ENCODE peak calls at places on chromosomes 16 and 17, in four cellular contexts. W is pancreas, Y is choroid plexus epithelial cell, B is dorsolateral prefrontal cortex. V is an unnamed sample.

GRCh38 chr16:19559242-19559910 is 3.9 kb downstream of the VPS35L start:
- DNase-seq in Y (peak), B (no peak), W (no peak), V (peak)

GRCh38 chr16:64878964-64879363 is 242.9 kb downstream of the CDH11 start:
- DNase-seq in W (no peak), B (no peak), Y (no peak), V (no peak)

GRCh38 chr16:14564881-14565687 is 65.0 kb downstream of the PARN start:
- DNase-seq in B (no peak), Y (peak), W (no peak), V (peak)

GRCh38 chr16:30997000-30997886 is 12.2 kb downstream of the HSD3B7 start:
- DNase-seq in B (peak), W (peak), Y (peak), V (peak)

GRCh38 chr17:80254396-80255241 is 6.0 kb upstream of the RNF213 start:
- DNase-seq in Y (peak), W (no peak), B (no peak), V (peak)

GRCh38 chr16:72128701-72129100 is 35.1 kb downstream of the DHX38 start:
- DNase-seq in Y (no peak), B (no peak), W (no peak), V (no peak)

GRCh38 chr16:59148756-59149155 is 414.6 kb upstream of the GOT2 start:
- DNase-seq in Y (peak), W (no peak), B (no peak), V (no peak)

GRCh38 chr17:8518858-8519257 is 83.2 kb downstream of the NDEL1 start:
- DNase-seq in W (no peak), B (no peak), Y (no peak), V (no peak)

GRCh38 chr17:79646721-79647455 is 36.0 kb upstream of the RBFOX3 start:
- DNase-seq in Y (no peak), B (peak), W (no peak), V (no peak)

GRCh38 chr17:52026075-52026474 is 132.4 kb downstream of the CA10 start:
- DNase-seq in B (no peak), W (no peak), Y (no peak), V (no peak)

GRCh38 chr17:79563237-79564013 is 47.4 kb downstream of the RBFOX3 start:
- DNase-seq in B (no peak), Y (peak), W (no peak), V (peak)

GRCh38 chr16:30651124-30652004 is 604 bp downstream of the PRR14 start:
- DNase-seq in W (peak), Y (peak), B (no peak), V (peak)

GRCh38 chr17:32299579-32300158 is 34.0 kb downstream of the RHBDL3 start:
- DNase-seq in B (no peak), W (no peak), Y (no peak), V (no peak)

GRCh38 chr17:34025179-34025551 is 229.9 kb upstream of the CCL2 start:
- DNase-seq in B (no peak), W (no peak), Y (no peak), V (no peak)
- TF ChIP-seq CTCF in B (no peak), W (no peak), Y (no peak), V (no peak)

DNA sequence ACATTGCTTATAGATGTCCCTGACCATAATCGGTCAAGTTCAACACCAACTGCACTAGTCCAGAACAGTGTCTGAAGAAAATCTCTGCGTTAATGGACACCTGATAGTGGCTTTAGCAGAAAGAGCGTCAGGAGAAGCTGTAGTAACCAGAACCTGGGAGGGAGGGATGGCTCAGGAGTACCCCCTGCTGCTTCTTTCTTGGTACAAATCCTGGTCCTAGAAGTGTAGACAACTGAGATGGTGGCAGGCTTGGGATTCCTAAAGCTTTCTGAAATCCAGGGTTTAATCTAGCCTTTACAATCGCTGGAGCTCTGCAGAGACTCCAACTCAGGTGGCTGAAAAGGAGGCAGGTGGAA is 5.4 kb downstream of the MAP3K14 start:
- DNase-seq in W (no peak), B (no peak), Y (no peak), V (no peak)
- TF ChIP-seq CTCF in W (no peak), B (no peak), Y (peak), V (peak)

DNA sequence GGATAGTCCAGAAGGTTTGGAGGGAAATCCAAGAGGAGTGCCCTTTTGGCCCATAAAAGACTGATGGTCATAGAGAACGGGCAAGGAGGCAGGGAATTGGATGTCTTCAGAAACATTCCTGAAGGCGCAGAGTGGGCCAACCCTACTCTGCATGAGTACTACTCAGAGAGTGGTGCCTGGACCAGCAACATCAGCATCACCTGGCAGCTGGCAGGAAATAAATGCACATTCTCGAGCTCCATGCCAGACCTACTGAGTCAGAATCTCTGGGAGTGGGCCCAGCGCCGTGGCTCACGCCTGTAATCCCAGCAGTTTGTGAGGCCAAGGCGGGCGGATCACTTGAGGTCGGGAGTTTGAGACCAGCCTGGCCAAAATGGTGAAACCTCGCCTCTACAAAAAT is 27.1 kb upstream of the SLC39A11 start:
- DNase-seq in B (no peak), Y (no peak), W (no peak), V (peak)
- TF ChIP-seq CTCF in B (no peak), Y (no peak), W (no peak), V (no peak)

DNA sequence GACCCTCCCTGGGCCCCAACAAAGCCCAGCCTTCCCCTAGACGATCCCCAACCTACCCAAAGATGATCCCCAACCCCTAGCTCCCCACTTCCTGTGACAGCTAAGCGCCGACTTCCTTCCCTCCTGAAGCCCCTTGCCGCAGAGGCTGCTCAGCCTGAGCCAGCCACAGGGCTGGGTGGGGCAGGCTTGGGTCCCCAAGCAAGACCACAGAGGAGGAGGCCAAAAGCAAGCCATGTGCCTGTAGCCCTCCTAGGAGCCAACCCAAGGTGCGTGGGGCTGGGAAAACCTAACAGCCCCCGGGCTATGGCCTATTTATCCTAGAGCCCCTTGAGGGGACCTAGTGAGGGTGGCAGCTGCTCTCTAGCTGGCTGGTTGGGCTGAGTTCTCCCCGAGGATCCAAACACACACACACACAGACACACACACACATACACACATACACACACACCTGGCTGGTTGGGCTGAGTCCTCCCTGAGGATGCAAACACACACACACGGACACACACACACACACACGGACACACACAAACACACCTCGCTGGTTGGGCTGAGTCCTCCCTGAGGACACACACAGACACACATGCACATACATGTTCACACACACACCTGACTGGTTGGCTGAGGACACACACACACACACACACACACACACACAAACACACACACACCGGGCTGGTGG is 4.8 kb downstream of the ARRB2 start:
- DNase-seq in B (no peak), W (no peak), Y (no peak), V (no peak)
- TF ChIP-seq CTCF in B (no peak), W (no peak), Y (no peak), V (no peak)

GRCh38 chr16:67179421-67180080 is 4.2 kb downstream of the MATCAP1 start:
- DNase-seq in B (no peak), Y (no peak), W (no peak), V (no peak)
- TF ChIP-seq CTCF in B (no peak), Y (peak), W (no peak), V (peak)

GRCh38 chr16:88633684-88634140 is 4.7 kb upstream of the IL17C start:
- DNase-seq in B (no peak), W (no peak), Y (peak), V (peak)
- TF ChIP-seq CTCF in B (no peak), W (no peak), Y (peak), V (peak)